ENCODE peak calls at places on chromosomes 4 and X, in seven cellular contexts. One of them, this sample, is unnamed.

GRCh38 chrX:101617211-101618191 is at the start of gene ARMCX6:
- DNase-seq in NB4: peak; percentile 19
- DNase-seq in epithelial cell of esophagus: peak; percentile 68
- DNase-seq in lower leg skin: peak; percentile 93
- DNase-seq in lung: peak; percentile 70
- DNase-seq in cardiac muscle cell: peak; percentile 79
- DNase-seq in astrocyte of the spinal cord: peak; percentile 73
- DNase-seq in this sample: no peak

GRCh38 chr4:16233569-16234177 is 7.4 kb upstream of the TAPT1 start:
- DNase-seq in lung: no peak
- DNase-seq in epithelial cell of esophagus: no peak
- DNase-seq in lower leg skin: no peak
- DNase-seq in astrocyte of the spinal cord: no peak
- DNase-seq in NB4: no peak
- DNase-seq in cardiac muscle cell: no peak
- DNase-seq in this sample: no peak

GRCh38 chr4:184163813-184164212 is 53.9 kb downstream of the ENPP6 start:
- DNase-seq in NB4: peak; percentile 60
- DNase-seq in lower leg skin: peak; percentile 82
- DNase-seq in epithelial cell of esophagus: peak; percentile 52
- DNase-seq in lung: peak; percentile 57
- DNase-seq in astrocyte of the spinal cord: peak; percentile 23
- DNase-seq in cardiac muscle cell: peak; percentile 55
- DNase-seq in this sample: no peak

GRCh38 chrX:44872319-44872816 is 620 bp upstream of the KDM6A start:
- DNase-seq in cardiac muscle cell: peak; percentile 25
- DNase-seq in astrocyte of the spinal cord: no peak
- DNase-seq in epithelial cell of esophagus: peak; percentile 22
- DNase-seq in lower leg skin: peak; percentile 92
- DNase-seq in NB4: no peak
- DNase-seq in lung: peak; percentile 56
- DNase-seq in this sample: no peak

GRCh38 chr4:41143721-41144379 is 70.5 kb downstream of the APBB2 start:
- DNase-seq in cardiac muscle cell: peak; percentile 64
- DNase-seq in astrocyte of the spinal cord: no peak
- DNase-seq in lower leg skin: no peak
- DNase-seq in lung: no peak
- DNase-seq in NB4: no peak
- DNase-seq in epithelial cell of esophagus: no peak
- DNase-seq in this sample: no peak

GRCh38 chr4:10926025-10926424 is 241.5 kb upstream of the CLNK start:
- DNase-seq in lung: no peak
- DNase-seq in NB4: no peak
- DNase-seq in epithelial cell of esophagus: peak; percentile 39
- DNase-seq in astrocyte of the spinal cord: peak; percentile 84
- DNase-seq in cardiac muscle cell: peak; percentile 18
- DNase-seq in lower leg skin: no peak
- DNase-seq in this sample: no peak

GRCh38 chr4:24643774-24644520 is 59.6 kb upstream of the DHX15 start:
- DNase-seq in lower leg skin: no peak
- DNase-seq in astrocyte of the spinal cord: no peak
- DNase-seq in cardiac muscle cell: peak; percentile 44
- DNase-seq in lung: no peak
- DNase-seq in epithelial cell of esophagus: no peak
- DNase-seq in NB4: no peak
- DNase-seq in this sample: no peak

GRCh38 chrX:22043872-22044271 is 11.7 kb downstream of the PHEX start:
- DNase-seq in lower leg skin: no peak
- DNase-seq in lung: no peak
- DNase-seq in epithelial cell of esophagus: no peak
- DNase-seq in NB4: no peak
- DNase-seq in cardiac muscle cell: no peak
- DNase-seq in astrocyte of the spinal cord: no peak
- DNase-seq in this sample: no peak

GRCh38 chr4:180635276-180635675 is 1607.9 kb upstream of the TENM3 start:
- DNase-seq in NB4: no peak
- DNase-seq in lung: no peak
- DNase-seq in cardiac muscle cell: no peak
- DNase-seq in lower leg skin: no peak
- DNase-seq in epithelial cell of esophagus: peak; percentile 5
- DNase-seq in astrocyte of the spinal cord: peak; percentile 20
- DNase-seq in this sample: no peak

GRCh38 chrX:78104447-78105176 is 564 bp downstream of the PGK1 start:
- DNase-seq in NB4: peak; percentile 87
- DNase-seq in astrocyte of the spinal cord: peak; percentile 41
- DNase-seq in epithelial cell of esophagus: peak; percentile 70
- DNase-seq in lung: peak; percentile 59
- DNase-seq in lower leg skin: peak; percentile 90
- DNase-seq in cardiac muscle cell: peak; percentile 60
- DNase-seq in this sample: no peak

GRCh38 chrX:39728852-39729587 is 368.7 kb downstream of the BCOR start:
- DNase-seq in lower leg skin: peak; percentile 25
- DNase-seq in lung: no peak
- DNase-seq in NB4: peak; percentile 25
- DNase-seq in cardiac muscle cell: no peak
- DNase-seq in astrocyte of the spinal cord: no peak
- DNase-seq in epithelial cell of esophagus: no peak
- DNase-seq in this sample: no peak

GRCh38 chr4:75849459-75849858 is 52.8 kb downstream of the PPEF2 start:
- DNase-seq in lower leg skin: no peak
- DNase-seq in cardiac muscle cell: peak; percentile 59
- DNase-seq in astrocyte of the spinal cord: no peak
- DNase-seq in NB4: peak; percentile 91
- DNase-seq in epithelial cell of esophagus: peak; percentile 68
- DNase-seq in lung: no peak
- DNase-seq in this sample: no peak

GRCh38 chr4:128525387-128525786 is 237.8 kb upstream of the PGRMC2 start:
- DNase-seq in lower leg skin: no peak
- DNase-seq in lung: no peak
- DNase-seq in NB4: peak; percentile 46
- DNase-seq in astrocyte of the spinal cord: no peak
- DNase-seq in cardiac muscle cell: peak; percentile 61
- DNase-seq in epithelial cell of esophagus: peak; percentile 74
- DNase-seq in this sample: no peak

GRCh38 chrX:150038977-150039599 is 100.8 kb upstream of the EOLA2 start:
- DNase-seq in epithelial cell of esophagus: peak; percentile 22
- DNase-seq in astrocyte of the spinal cord: no peak
- DNase-seq in lower leg skin: no peak
- DNase-seq in cardiac muscle cell: peak; percentile 18
- DNase-seq in NB4: no peak
- DNase-seq in lung: no peak
- DNase-seq in this sample: no peak

GRCh38 chrX:133402042-133402453 is 13.2 kb downstream of the GPC4 start:
- DNase-seq in astrocyte of the spinal cord: peak; percentile 94
- DNase-seq in lung: no peak
- DNase-seq in cardiac muscle cell: peak; percentile 67
- DNase-seq in NB4: no peak
- DNase-seq in lower leg skin: peak; percentile 5
- DNase-seq in epithelial cell of esophagus: no peak
- DNase-seq in this sample: peak; percentile 28

GRCh38 chr4:10706236-10706635 is 21.7 kb upstream of the CLNK start:
- DNase-seq in NB4: no peak
- DNase-seq in lower leg skin: no peak
- DNase-seq in lung: no peak
- DNase-seq in astrocyte of the spinal cord: peak; percentile 57
- DNase-seq in cardiac muscle cell: no peak
- DNase-seq in epithelial cell of esophagus: peak; percentile 9
- DNase-seq in this sample: no peak

GRCh38 chrX:24925430-24925829 is 90.3 kb downstream of the ARX start:
- DNase-seq in astrocyte of the spinal cord: no peak
- DNase-seq in epithelial cell of esophagus: peak; percentile 11
- DNase-seq in NB4: no peak
- DNase-seq in cardiac muscle cell: peak; percentile 1
- DNase-seq in lung: no peak
- DNase-seq in lower leg skin: no peak
- DNase-seq in this sample: no peak

GRCh38 chrX:133681897-133682296 is 266.6 kb upstream of the GPC4 start:
- DNase-seq in epithelial cell of esophagus: peak; percentile 60
- DNase-seq in lower leg skin: no peak
- DNase-seq in NB4: no peak
- DNase-seq in astrocyte of the spinal cord: no peak
- DNase-seq in lung: no peak
- DNase-seq in cardiac muscle cell: no peak
- DNase-seq in this sample: no peak

GRCh38 chr4:127055349-127055748 is 577.4 kb upstream of the INTU start:
- DNase-seq in NB4: no peak
- DNase-seq in cardiac muscle cell: peak; percentile 71
- DNase-seq in lung: no peak
- DNase-seq in astrocyte of the spinal cord: peak; percentile 91
- DNase-seq in epithelial cell of esophagus: peak; percentile 50
- DNase-seq in lower leg skin: no peak
- DNase-seq in this sample: no peak

GRCh38 chr4:158941321-158941720 is 161.6 kb upstream of the RAPGEF2 start:
- DNase-seq in NB4: no peak
- DNase-seq in astrocyte of the spinal cord: no peak
- DNase-seq in lung: no peak
- DNase-seq in epithelial cell of esophagus: no peak
- DNase-seq in lower leg skin: no peak
- DNase-seq in cardiac muscle cell: no peak
- DNase-seq in this sample: no peak

GRCh38 chr4:125781656-125782055 is 466.9 kb downstream of the FAT4 start:
- DNase-seq in cardiac muscle cell: no peak
- DNase-seq in NB4: no peak
- DNase-seq in epithelial cell of esophagus: no peak
- DNase-seq in astrocyte of the spinal cord: no peak
- DNase-seq in lower leg skin: no peak
- DNase-seq in lung: no peak
- DNase-seq in this sample: no peak

GRCh38 chrX:94937491-94937890 is 1263.5 kb downstream of the FAM133A start:
- DNase-seq in NB4: no peak
- DNase-seq in cardiac muscle cell: no peak
- DNase-seq in lower leg skin: no peak
- DNase-seq in epithelial cell of esophagus: peak; percentile 22
- DNase-seq in lung: no peak
- DNase-seq in astrocyte of the spinal cord: no peak
- DNase-seq in this sample: no peak

GRCh38 chrX:96791559-96791958 is 92.1 kb upstream of the RPA4 start:
- DNase-seq in astrocyte of the spinal cord: peak; percentile 45
- DNase-seq in NB4: no peak
- DNase-seq in epithelial cell of esophagus: peak; percentile 9
- DNase-seq in cardiac muscle cell: peak; percentile 53
- DNase-seq in lung: no peak
- DNase-seq in lower leg skin: no peak
- DNase-seq in this sample: no peak

GRCh38 chr4:120520761-120521160 is 401.8 kb downstream of the PRDM5 start:
- DNase-seq in NB4: no peak
- DNase-seq in epithelial cell of esophagus: no peak
- DNase-seq in lung: no peak
- DNase-seq in astrocyte of the spinal cord: no peak
- DNase-seq in cardiac muscle cell: no peak
- DNase-seq in lower leg skin: no peak
- DNase-seq in this sample: no peak

DNA sequence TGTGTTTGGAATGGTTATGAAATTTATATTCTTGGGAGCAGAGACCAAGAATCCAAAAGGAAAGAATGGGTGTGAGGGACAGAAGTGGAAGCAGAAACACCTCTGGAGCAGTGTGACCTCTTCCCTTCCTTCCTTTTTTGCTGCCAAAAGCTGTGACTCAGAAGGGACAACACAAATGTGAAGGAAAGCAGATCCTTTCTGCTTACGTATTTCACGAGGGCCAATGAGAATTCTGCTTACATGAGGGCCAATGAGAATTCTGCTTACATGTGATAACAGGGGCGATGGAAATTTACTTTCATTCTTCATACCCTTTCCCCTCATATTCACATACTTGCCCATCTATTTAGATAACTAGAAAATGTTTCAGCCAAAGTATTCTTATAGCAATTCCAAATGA is 404.6 kb downstream of the PRDM5 start:
- DNase-seq in NB4: peak; percentile 73
- DNase-seq in lower leg skin: no peak
- DNase-seq in astrocyte of the spinal cord: peak; percentile 75
- DNase-seq in epithelial cell of esophagus: peak; percentile 45
- DNase-seq in lung: no peak
- DNase-seq in cardiac muscle cell: peak; percentile 89
- DNase-seq in this sample: peak; percentile 10
- H3K4me3 ChIP-seq in NB4: peak overlapping the region; percentile 8
- H3K4me3 ChIP-seq in lower leg skin: no peak overlapping the region
- H3K4me3 ChIP-seq in astrocyte of the spinal cord: no peak overlapping the region
- H3K4me3 ChIP-seq in epithelial cell of esophagus: no peak overlapping the region
- H3K4me3 ChIP-seq in lung: no peak overlapping the region
- H3K4me3 ChIP-seq in cardiac muscle cell: no peak overlapping the region
- H3K4me3 ChIP-seq in this sample: no peak overlapping the region

GRCh38 chr4:29079260-29079659 is 1640.9 kb upstream of the PCDH7 start:
- DNase-seq in NB4: no peak
- DNase-seq in cardiac muscle cell: no peak
- DNase-seq in lower leg skin: no peak
- DNase-seq in lung: no peak
- DNase-seq in epithelial cell of esophagus: no peak
- DNase-seq in astrocyte of the spinal cord: no peak
- DNase-seq in this sample: no peak
- TF ChIP-seq CTCF in NB4: no peak
- TF ChIP-seq CTCF in cardiac muscle cell: no peak
- TF ChIP-seq CTCF in lower leg skin: no peak
- TF ChIP-seq CTCF in lung: no peak
- TF ChIP-seq CTCF in epithelial cell of esophagus: no peak
- TF ChIP-seq CTCF in astrocyte of the spinal cord: no peak
- TF ChIP-seq CTCF in this sample: no peak

GRCh38 chrX:63349307-63349706 is 1.8 kb downstream of the SPIN4 start:
- DNase-seq in lower leg skin: no peak
- DNase-seq in lung: no peak
- DNase-seq in astrocyte of the spinal cord: no peak
- DNase-seq in cardiac muscle cell: peak; percentile 2
- DNase-seq in epithelial cell of esophagus: no peak
- DNase-seq in NB4: peak; percentile 51
- DNase-seq in this sample: no peak
- H3K4me3 ChIP-seq in lower leg skin: no peak overlapping the region
- H3K4me3 ChIP-seq in lung: no peak overlapping the region
- H3K4me3 ChIP-seq in astrocyte of the spinal cord: no peak overlapping the region
- H3K4me3 ChIP-seq in cardiac muscle cell: no peak overlapping the region
- H3K4me3 ChIP-seq in epithelial cell of esophagus: no peak overlapping the region
- H3K4me3 ChIP-seq in NB4: peak overlapping the region; percentile 85
- H3K4me3 ChIP-seq in this sample: no peak overlapping the region

GRCh38 chrX:49177338-49177833 is 5.7 kb downstream of the PLP2 start:
- DNase-seq in NB4: peak; percentile 65
- DNase-seq in cardiac muscle cell: no peak
- DNase-seq in epithelial cell of esophagus: peak; percentile 64
- DNase-seq in lower leg skin: no peak
- DNase-seq in astrocyte of the spinal cord: no peak
- DNase-seq in lung: no peak
- DNase-seq in this sample: no peak
- TF ChIP-seq CTCF in NB4: peak; percentile 30
- TF ChIP-seq CTCF in cardiac muscle cell: no peak
- TF ChIP-seq CTCF in epithelial cell of esophagus: no peak
- TF ChIP-seq CTCF in lower leg skin: no peak
- TF ChIP-seq CTCF in astrocyte of the spinal cord: peak; percentile 9
- TF ChIP-seq CTCF in lung: no peak
- TF ChIP-seq CTCF in this sample: no peak

GRCh38 chr4:100113732-100114131 is 76.5 kb downstream of the DDIT4L start:
- DNase-seq in astrocyte of the spinal cord: no peak
- DNase-seq in epithelial cell of esophagus: no peak
- DNase-seq in lower leg skin: no peak
- DNase-seq in NB4: peak; percentile 35
- DNase-seq in cardiac muscle cell: no peak
- DNase-seq in lung: no peak
- DNase-seq in this sample: no peak
- H3K4me3 ChIP-seq in astrocyte of the spinal cord: no peak overlapping the region
- H3K4me3 ChIP-seq in epithelial cell of esophagus: no peak overlapping the region
- H3K4me3 ChIP-seq in lower leg skin: no peak overlapping the region
- H3K4me3 ChIP-seq in NB4: no peak overlapping the region
- H3K4me3 ChIP-seq in cardiac muscle cell: no peak overlapping the region
- H3K4me3 ChIP-seq in lung: no peak overlapping the region
- H3K4me3 ChIP-seq in this sample: no peak overlapping the region